ENCODE peak calls at places on chromosomes 6 and 20, in five cellular contexts. Q, J, Y, W and I are unnamed samples.

GRCh38 chr20:32648761-32649615 is 24.8 kb downstream of the C20orf203 start:
- DNase-seq in J (no peak), Q (no peak), W (no peak), Y (no peak), I (no peak)

GRCh38 chr6:158115508-158115907 is 52.6 kb downstream of the SERAC1 start:
- DNase-seq in Q (no peak), W (no peak), J (no peak), Y (no peak), I (no peak)

GRCh38 chr6:165417298-165417865 is 108.0 kb upstream of the C6orf118 start:
- DNase-seq in W (no peak), Q (no peak), J (no peak), Y (no peak), I (no peak)

GRCh38 chr20:1802385-1803215 is 92.6 kb upstream of the SIRPA start:
- DNase-seq in J (peak), Q (no peak), W (no peak), Y (peak), I (peak)

GRCh38 chr20:41017448-41018042 is 11.1 kb upstream of the TOP1 start:
- DNase-seq in Y (no peak), J (peak), W (no peak), Q (no peak), I (no peak)

GRCh38 chr20:39547546-39548410 is 585.6 kb downstream of the DHX35 start:
- DNase-seq in J (no peak), W (no peak), Q (no peak), Y (no peak), I (no peak)

GRCh38 chr6:113457156-113457555 is 400.0 kb upstream of the MARCKS start:
- DNase-seq in Q (no peak), Y (no peak), J (no peak), W (no peak), I (no peak)

GRCh38 chr6:26392932-26393636 is 9.0 kb upstream of the BTN3A1 start:
- DNase-seq in Y (no peak), J (no peak), W (no peak), Q (no peak), I (no peak)

GRCh38 chr6:28940294-28940858 is 16.6 kb upstream of the TRIM27 start:
- DNase-seq in Y (peak), W (peak), J (peak), Q (peak), I (peak)

GRCh38 chr20:10449270-10449669 is 14.2 kb downstream of the SLX4IP start:
- DNase-seq in Q (no peak), J (no peak), Y (no peak), W (no peak), I (no peak)

GRCh38 chr6:131288214-131288613 is 152.9 kb downstream of the AKAP7 start:
- DNase-seq in Q (no peak), J (no peak), Y (no peak), W (no peak), I (no peak)

GRCh38 chr6:116208056-116208785 is 45.7 kb downstream of the TSPYL4 start:
- DNase-seq in Q (no peak), J (no peak), W (no peak), Y (no peak), I (no peak)

GRCh38 chr6:140043762-140044378 is 669.4 kb upstream of the CITED2 start:
- DNase-seq in Q (no peak), Y (no peak), W (no peak), J (no peak), I (no peak)

GRCh38 chr20:32589256-32589655 is 4.1 kb upstream of the NOL4L start:
- DNase-seq in W (no peak), Y (no peak), Q (no peak), J (no peak), I (no peak)

GRCh38 chr6:165615629-165616028 is 47.4 kb downstream of the PDE10A start:
- DNase-seq in Q (no peak), W (peak), Y (no peak), J (no peak), I (no peak)

GRCh38 chr6:45714795-45715507 is 300.7 kb downstream of the CLIC5 start:
- DNase-seq in W (peak), Y (peak), Q (peak), J (peak), I (peak)

GRCh38 chr6:109073344-109074235 is 21.1 kb downstream of the SESN1 start:
- DNase-seq in Y (peak), W (no peak), Q (no peak), J (peak), I (peak)

GRCh38 chr6:132902866-132903265 is 88.5 kb downstream of the RPS12 start:
- DNase-seq in Y (no peak), Q (no peak), J (no peak), W (no peak), I (no peak)

GRCh38 chr6:152316024-152316423 is 321.1 kb downstream of the SYNE1 start:
- DNase-seq in W (no peak), Q (no peak), Y (no peak), J (no peak), I (no peak)

GRCh38 chr6:41757268-41757667 is 10.1 kb upstream of the PGC start:
- DNase-seq in J (no peak), Q (no peak), Y (no peak), W (no peak), I (no peak)

GRCh38 chr6:31966997-31967925 is 4.7 kb downstream of the DXO start:
- DNase-seq in W (no peak), Q (no peak), J (no peak), Y (no peak), I (no peak)

GRCh38 chr6:107509506-107509905 is 19.6 kb downstream of the SOBP start:
- DNase-seq in Y (no peak), J (no peak), W (no peak), Q (no peak), I (no peak)
- TF ChIP-seq SUZ12 in Y (no peak), J (no peak), W (no peak), Q (no peak), I (no peak)

DNA sequence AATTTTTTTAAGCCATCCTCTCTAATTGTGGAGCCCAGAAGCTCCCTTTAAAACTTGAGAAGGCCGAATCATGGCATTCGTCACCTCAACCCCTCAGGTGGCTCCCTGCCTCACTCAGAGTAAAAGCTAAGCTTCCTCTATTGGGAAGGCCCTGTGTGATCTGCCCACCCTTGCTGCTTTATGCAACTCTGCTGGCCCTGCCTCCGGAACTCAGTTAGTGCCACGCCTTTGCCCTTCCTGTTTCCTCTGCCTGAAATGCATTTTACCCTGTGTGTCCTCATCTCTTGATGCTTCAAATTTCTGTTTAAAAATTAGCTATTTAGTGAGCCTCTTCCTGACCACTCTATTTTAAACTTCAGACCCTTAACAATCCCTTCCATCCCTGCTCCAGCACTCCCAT is 5.7 kb downstream of the PACRG start:
- DNase-seq in W (no peak), J (no peak), Q (no peak), Y (no peak), I (no peak)
- TF ChIP-seq SUZ12 in W (no peak), J (no peak), Q (no peak), Y (no peak), I (no peak)

DNA sequence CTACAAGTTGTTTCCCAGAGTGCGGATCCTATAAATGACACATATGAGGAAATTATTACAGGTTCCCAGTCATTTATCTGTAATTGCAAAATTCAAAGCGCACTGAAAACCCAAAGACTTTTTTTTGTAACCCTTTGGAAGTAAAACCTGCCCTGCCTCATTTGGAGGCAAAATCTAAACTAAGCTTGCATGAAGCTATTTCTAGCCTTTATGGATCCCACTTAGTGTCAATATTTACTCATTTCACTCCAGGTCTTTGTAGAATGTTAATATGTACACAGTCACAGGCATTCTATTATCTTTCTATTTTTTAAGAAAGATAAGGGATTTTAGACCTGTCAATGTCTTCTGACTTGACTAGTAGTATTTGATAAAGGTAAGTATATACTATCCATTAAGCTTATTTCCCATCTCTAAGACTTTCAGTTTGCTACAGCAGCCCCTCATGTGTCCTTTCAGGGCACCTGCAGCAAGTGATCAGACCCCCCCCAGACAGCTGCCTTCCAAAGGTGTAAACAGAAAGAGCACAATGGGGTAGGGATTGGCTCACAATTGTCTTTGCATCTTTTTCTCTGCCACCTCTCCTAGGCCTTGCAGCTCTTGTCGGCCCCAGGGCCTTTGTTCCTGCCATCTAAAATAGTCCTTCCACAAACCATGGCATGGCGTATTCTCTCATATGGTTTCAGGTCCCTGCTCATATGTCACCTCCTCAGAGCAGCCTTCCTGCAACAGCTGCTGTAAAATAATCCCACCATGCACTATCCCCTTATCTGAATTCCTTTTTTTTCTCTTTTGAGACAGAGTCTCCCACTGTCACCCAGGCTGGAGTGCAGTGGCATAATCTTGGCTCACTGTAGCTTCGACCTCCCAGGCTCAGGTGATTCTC is 1.3 kb upstream of the REPS1 start:
- DNase-seq in Y (no peak), Q (no peak), W (no peak), J (peak), I (no peak)
- TF ChIP-seq SUZ12 in Y (no peak), Q (no peak), W (no peak), J (no peak), I (no peak)

GRCh38 chr6:53985361-53985760 is 125.9 kb upstream of the MLIP start:
- DNase-seq in Q (no peak), W (no peak), J (no peak), Y (no peak), I (no peak)
- TF ChIP-seq SUZ12 in Q (no peak), W (no peak), J (no peak), Y (no peak), I (no peak)

GRCh38 chr6:73710948-73711347 is 14.9 kb downstream of the CD109 start:
- DNase-seq in J (no peak), Y (no peak), Q (no peak), W (no peak), I (no peak)

GRCh38 chr6:73706971-73707370 is 11.0 kb downstream of the CD109 start:
- DNase-seq in Y (no peak), J (no peak), W (no peak), Q (no peak), I (no peak)

GRCh38 chr6:73713426-73714147 is 17.6 kb downstream of the CD109 start:
- DNase-seq in Q (no peak), Y (no peak), W (no peak), J (no peak), I (no peak)

GRCh38 chr6:73712536-73712935 is 16.5 kb downstream of the CD109 start:
- DNase-seq in Q (no peak), W (no peak), Y (no peak), J (no peak), I (no peak)

GRCh38 chr6:73710470-73710869 is 14.5 kb downstream of the CD109 start:
- DNase-seq in W (no peak), Y (no peak), J (peak), Q (no peak), I (no peak)
- TF ChIP-seq SUZ12 in W (no peak), Y (no peak), J (no peak), Q (no peak), I (no peak)

DNA sequence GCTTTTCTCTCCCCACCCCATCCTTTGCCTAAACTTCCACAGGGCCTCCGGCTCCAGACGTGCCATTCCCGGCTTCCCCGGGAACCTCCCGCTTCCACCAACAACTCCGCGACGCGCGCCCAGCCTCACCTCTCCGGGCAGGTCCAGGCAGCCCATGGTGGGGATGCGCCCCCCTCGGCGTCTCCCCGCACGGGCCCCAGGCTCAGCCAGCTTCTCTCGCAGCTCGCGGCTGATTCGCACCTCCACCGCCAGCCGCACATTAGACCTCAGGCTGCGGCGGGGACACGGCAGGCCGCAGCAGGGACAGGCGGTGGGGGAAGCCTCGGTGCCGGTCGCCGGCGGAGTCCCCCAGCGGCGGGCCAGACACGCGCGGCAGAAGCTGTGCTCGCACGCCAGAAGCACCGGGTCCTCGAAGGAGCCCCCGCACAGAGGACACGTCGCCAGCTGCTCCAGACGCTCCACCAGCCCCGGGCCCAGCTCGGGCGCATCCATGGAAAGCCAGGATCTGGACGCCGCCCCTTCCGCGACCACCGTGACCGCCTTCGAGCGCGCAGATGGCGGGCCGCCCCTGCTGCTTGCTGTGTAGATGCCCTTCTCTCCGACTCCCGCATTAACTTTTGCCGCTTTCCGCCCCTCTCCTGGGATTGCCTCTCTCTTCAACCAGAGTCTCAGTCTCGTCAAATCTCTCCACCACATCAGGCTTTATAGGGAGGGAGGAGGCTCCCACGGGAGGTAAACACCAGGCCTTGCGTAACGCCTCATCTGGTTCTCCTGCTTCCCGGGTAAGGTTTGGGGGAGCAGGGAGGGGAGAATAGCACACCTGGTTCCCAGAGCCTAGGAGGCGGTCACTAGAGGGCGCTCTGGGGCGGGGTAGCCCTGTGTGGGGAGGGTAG is at the start of gene RNF39:
- DNase-seq in W (no peak), J (peak), Q (no peak), Y (no peak), I (no peak)
- TF ChIP-seq SUZ12 in W (peak), J (no peak), Q (peak), Y (no peak), I (no peak)